ENCODE peak calls at places on chromosomes 12 and 14, in nine cellular contexts. Y is astrocyte of the spinal cord, C is Peyer's patch, D is adipocyte, A is Caco-2, H is hippocampal formation, B is WERI-Rb-1, M is activated T-cell treated with anti-CD3 and anti-CD28 coated beads for 1 hour, I is LHCN-M2. S is an unnamed sample.

GRCh38 chr14:85731198-85731597 is 201.3 kb downstream of the FLRT2 start:
- DNase-seq in Y (peak), C (no peak), D (peak), A (no peak), H (no peak), B (no peak), M (no peak), I (peak), S (no peak)

GRCh38 chr12:69161835-69162234 is 77.5 kb upstream of the CPSF6 start:
- DNase-seq in Y (no peak), C (no peak), D (peak), A (no peak), H (no peak), B (no peak), M (no peak), I (peak), S (peak)

GRCh38 chr12:106288510-106289195 is 13.9 kb upstream of the TCP11L2 start:
- DNase-seq in Y (peak), C (no peak), D (peak), A (peak), H (no peak), B (no peak), M (no peak), I (peak), S (no peak)

GRCh38 chr12:1117970-1118563 is 127.0 kb downstream of the ERC1 start:
- DNase-seq in Y (peak), C (peak), D (peak), A (peak), H (peak), B (peak), M (peak), I (peak), S (peak)

GRCh38 chr12:124865728-124866127 is 2.1 kb upstream of the SCARB1 start:
- DNase-seq in Y (no peak), C (no peak), D (no peak), A (no peak), H (no peak), B (peak), M (no peak), I (no peak), S (no peak)

GRCh38 chr12:48592591-48593086 is 22.8 kb upstream of the LALBA start:
- DNase-seq in Y (no peak), C (no peak), D (no peak), A (no peak), H (no peak), B (no peak), M (no peak), I (no peak), S (no peak)

GRCh38 chr12:131102991-131103609 is 149.4 kb downstream of the ADGRD1 start:
- DNase-seq in Y (no peak), C (peak), D (no peak), A (no peak), H (no peak), B (peak), M (no peak), I (no peak), S (no peak)

GRCh38 chr12:53558631-53559030 is 51.3 kb upstream of the NPFF start:
- DNase-seq in Y (no peak), C (no peak), D (no peak), A (no peak), H (no peak), B (no peak), M (no peak), I (no peak), S (no peak)

GRCh38 chr14:60753264-60754126 is 18.9 kb downstream of the MNAT1 start:
- DNase-seq in Y (peak), C (no peak), D (no peak), A (no peak), H (no peak), B (no peak), M (peak), I (peak), S (peak)

S was measured in T follicular helper cell.